ENCODE peak calls at places on chromosome 1, in four cellular contexts. X, K, P and Q are unnamed samples.

GRCh38 chr1:119470377-119470776 is 36.6 kb upstream of the HSD3B1 start:
- DNase-seq in P (no peak), X (no peak), K (no peak), Q (no peak)

GRCh38 chr1:174828264-174828663 is 171.5 kb upstream of the CACYBP start:
- DNase-seq in P (no peak), X (no peak), K (no peak), Q (no peak)

GRCh38 chr1:32246888-32247273 is at the start of gene FAM167B:
- DNase-seq in K (peak; percentile 77), X (no peak), P (no peak), Q (no peak)

GRCh38 chr1:9815150-9815549 is 8.6 kb downstream of the CLSTN1 start:
- DNase-seq in X (no peak), K (no peak), P (no peak), Q (no peak)

GRCh38 chr1:67683736-67684525 is 1.1 kb upstream of the GADD45A start:
- DNase-seq in K (no peak), P (no peak), X (no peak), Q (peak; percentile 36)

GRCh38 chr1:51956528-51957509 is 33.7 kb downstream of the RAB3B start:
- DNase-seq in K (no peak), P (no peak), X (no peak), Q (no peak)

GRCh38 chr1:45864124-45864721 is 60.8 kb downstream of the MAST2 start:
- DNase-seq in X (no peak), P (no peak), K (no peak), Q (no peak)

GRCh38 chr1:56833088-56833487 is 13.9 kb upstream of the FYB2 start:
- DNase-seq in P (no peak), X (no peak), K (no peak), Q (no peak)

GRCh38 chr1:14190508-14190907 is 408.0 kb upstream of the KAZN start:
- DNase-seq in P (no peak), K (no peak), X (no peak), Q (no peak)

GRCh38 chr1:92749024-92749634 is 35.8 kb downstream of the EVI5 start:
- DNase-seq in X (peak; percentile 36), K (no peak), P (no peak), Q (no peak)

GRCh38 chr1:115826642-115827041 is 14.3 kb downstream of the NHLH2 start:
- DNase-seq in K (no peak), X (no peak), P (no peak), Q (no peak)

GRCh38 chr1:99970713-99971255 is 988 bp downstream of the SLC35A3 start:
- DNase-seq in X (no peak), P (no peak), K (no peak), Q (no peak)

GRCh38 chr1:3494321-3495308 is 40.1 kb downstream of the ARHGEF16 start:
- DNase-seq in P (no peak), K (no peak), X (no peak), Q (no peak)

DNA sequence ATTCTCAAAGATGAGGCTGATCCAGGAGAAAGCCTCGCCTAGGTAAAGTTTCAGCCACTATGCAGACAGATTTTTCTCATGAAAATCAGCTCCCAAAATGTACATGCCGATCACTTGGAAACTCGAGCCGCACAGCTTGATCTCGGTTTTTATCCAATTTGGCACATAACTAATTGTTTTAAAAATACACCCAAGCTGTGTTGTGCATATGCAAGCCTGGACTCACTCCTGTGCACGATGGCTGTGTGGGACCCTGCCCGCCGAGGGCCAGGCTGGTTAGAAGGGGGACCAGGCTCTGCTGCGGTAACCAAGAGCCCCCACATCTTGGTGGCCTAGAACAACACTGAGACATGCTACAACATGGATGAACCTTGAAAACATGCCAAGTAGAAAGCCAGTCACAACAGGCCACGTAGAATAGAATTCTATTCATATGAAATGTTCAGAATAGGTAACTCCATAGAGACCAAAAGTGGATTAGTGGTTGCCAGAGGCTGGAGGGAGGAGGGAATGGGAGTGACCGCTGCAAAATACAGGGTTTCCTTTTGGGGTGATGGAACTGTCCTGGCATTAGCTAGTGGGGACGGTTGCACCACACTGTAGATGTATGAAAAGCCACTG is 16.1 kb upstream of the LDLRAP1 start:
- DNase-seq in X (no peak), K (no peak), P (no peak), Q (no peak)
- TF ChIP-seq EP300 in X (no peak), K (no peak), P (no peak), Q (no peak)

GRCh38 chr1:48943393-48943792 is 166.7 kb upstream of the BEND5 start:
- DNase-seq in P (no peak), X (no peak), K (no peak), Q (no peak)

GRCh38 chr1:48953617-48954016 is 176.9 kb upstream of the BEND5 start:
- DNase-seq in X (no peak), P (no peak), K (no peak), Q (no peak)

GRCh38 chr1:48946070-48946469 is 169.4 kb upstream of the BEND5 start:
- DNase-seq in K (no peak), P (no peak), X (no peak), Q (no peak)

GRCh38 chr1:48943826-48944225 is 167.1 kb upstream of the BEND5 start:
- DNase-seq in P (no peak), X (no peak), K (no peak), Q (no peak)

GRCh38 chr1:48947761-48948537 is 171.3 kb upstream of the BEND5 start:
- DNase-seq in K (no peak), X (no peak), P (peak; percentile 43), Q (no peak)
- H3K9me3 ChIP-seq in K (no peaks in the 10 kb centered on the region), X (no peaks in the 10 kb centered on the region), P (peaks cover 87% of the 10 kb centered on the region), Q (no peaks in the 10 kb centered on the region)

DNA sequence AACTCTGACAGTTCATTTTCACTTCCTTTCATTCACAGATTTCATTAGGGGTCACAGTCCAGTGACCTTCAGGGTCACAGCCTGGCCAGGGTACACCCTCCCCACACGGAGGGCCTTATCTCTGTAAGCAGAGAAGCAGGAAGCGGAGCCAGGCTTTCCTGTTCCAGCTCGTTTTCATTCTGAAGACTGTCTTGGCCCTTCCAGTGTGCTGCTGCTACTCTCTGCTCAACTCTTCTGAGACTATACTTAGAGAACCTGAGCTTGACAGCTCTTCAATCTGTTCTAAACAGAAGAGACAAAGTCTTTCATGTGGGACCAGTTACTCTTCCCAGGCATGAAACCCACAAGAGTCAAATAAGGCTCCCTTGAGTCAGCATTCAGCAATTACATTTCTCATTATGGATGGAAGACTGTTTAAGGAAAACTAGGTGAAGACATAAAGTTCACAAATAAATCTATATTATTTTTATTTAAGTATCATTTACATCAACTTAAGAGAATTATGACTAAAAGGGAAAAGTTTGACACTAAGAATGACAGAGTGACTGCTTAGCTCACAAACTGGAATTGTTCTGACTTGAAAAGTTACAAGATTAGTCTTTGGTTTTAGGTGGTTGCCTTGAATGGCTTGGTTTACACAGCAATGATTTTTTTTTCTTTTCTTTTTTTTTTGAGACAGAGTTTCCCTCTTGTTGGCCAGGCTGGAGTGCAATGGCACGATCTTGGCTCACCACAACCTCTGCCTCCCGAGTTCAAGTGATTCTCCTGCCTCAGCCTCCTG is 4.8 kb upstream of the TDRD10 start:
- DNase-seq in P (no peak), X (no peak), K (no peak), Q (no peak)
- H3K4me1 ChIP-seq in P (no peaks in the 10 kb centered on the region), X (peaks cover 6% of the 10 kb centered on the region), K (peaks cover 12% of the 10 kb centered on the region), Q (peaks cover 5% of the 10 kb centered on the region)

GRCh38 chr1:171988243-171988642 is 146.9 kb downstream of the DNM3 start:
- DNase-seq in X (no peak), P (no peak), K (no peak), Q (no peak)
- TF ChIP-seq EP300 in X (no peak), P (no peak), K (no peak), Q (no peak)

GRCh38 chr1:49728377-49728776 is 295.4 kb downstream of the AGBL4 start:
- DNase-seq in P (no peak), X (no peak), K (no peak), Q (no peak)
- H3K9me3 ChIP-seq in P (peaks cover 61% of the 10 kb centered on the region), X (no peaks in the 10 kb centered on the region), K (peaks cover 8% of the 10 kb centered on the region), Q (peaks cover 7% of the 10 kb centered on the region)

DNA sequence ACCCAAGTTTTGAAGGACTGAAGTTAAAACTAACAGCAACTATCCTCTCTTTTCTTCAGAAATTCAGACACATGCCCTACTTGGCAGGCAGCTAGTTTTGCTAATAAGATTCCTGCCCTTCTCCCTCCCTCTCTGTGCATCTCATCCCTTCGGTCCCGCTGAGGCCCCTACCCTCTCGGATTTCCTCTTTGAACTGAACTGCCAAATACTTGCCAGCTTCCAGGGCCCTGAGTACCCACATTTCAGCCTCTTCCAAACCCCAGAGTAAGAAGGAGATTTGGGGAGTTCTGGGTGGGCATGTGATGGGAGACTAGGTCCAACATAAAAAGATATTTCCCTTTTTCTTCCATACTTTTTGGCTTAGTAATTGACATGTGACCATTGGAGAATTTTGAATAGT is 116.6 kb upstream of the JUN start:
- DNase-seq in P (no peak), X (no peak), K (no peak), Q (no peak)
- H3K4me1 ChIP-seq in P (peaks cover 6% of the 10 kb centered on the region), X (peaks cover 48% of the 10 kb centered on the region), K (peaks cover 56% of the 10 kb centered on the region), Q (peaks cover 26% of the 10 kb centered on the region)

DNA sequence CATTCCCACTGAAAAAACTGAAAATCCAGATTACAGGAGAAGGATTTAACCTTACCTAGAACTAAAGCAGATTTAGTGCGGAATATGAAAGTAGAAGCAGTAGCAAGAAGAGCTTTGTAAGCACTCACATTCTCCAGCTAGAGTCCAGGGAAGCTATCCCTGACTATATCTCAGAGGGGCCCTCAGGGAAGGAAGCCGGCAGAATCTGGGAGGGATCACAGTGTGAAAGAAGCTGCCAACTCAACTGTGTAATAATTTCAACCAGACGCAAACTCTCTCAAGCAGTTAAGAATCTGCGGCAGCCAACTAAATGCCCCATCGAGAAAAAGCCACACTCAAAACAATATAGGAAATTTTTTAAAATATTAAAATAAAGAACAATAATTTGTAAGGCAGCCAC is 163.8 kb downstream of the EIF4G3 start:
- DNase-seq in X (no peak), P (no peak), K (peak; percentile 71), Q (no peak)
- TF ChIP-seq EP300 in X (no peak), P (no peak), K (no peak), Q (no peak)